ENCODE peak calls at places on chromosome 12, in eight cellular contexts. X is GM18507; P is NCI-H1417; K is nucleus accumbens; W is A673; S is body of pancreas; M is stimulated activated CD4-positive, alpha-beta T cell treated with anti-CD3 and anti-CD28 coated beads, Interleukin-1b, Interleukin-23, amount 100 ng/mL, for 24 hours; F is activated CD4-positive, alpha-beta T cell treated with anti-CD3 and anti-CD28 coated beads for 4 hours. R is an unnamed sample.

GRCh38 chr12:26555139-26555538 is 277.9 kb downstream of the ITPR2 start:
- DNase-seq in P (no peak), M (no peak), S (no peak), X (no peak), W (no peak), F (no peak), K (no peak), R (no peak)

GRCh38 chr12:97503073-97503472 is 40.5 kb downstream of the RMST start:
- DNase-seq in X (no peak), S (no peak), F (no peak), P (no peak), W (no peak), K (no peak), M (no peak), R (no peak)

GRCh38 chr12:65632131-65632855 is 192.0 kb upstream of the HMGA2 start:
- DNase-seq in P (no peak), K (no peak), F (no peak), S (no peak), X (no peak), M (no peak), W (no peak), R (no peak)

GRCh38 chr12:646303-647038 is 16.8 kb downstream of the NINJ2 start:
- DNase-seq in X (no peak), S (peak; percentile 26), M (no peak), F (no peak), P (no peak), K (no peak), W (no peak), R (no peak)

GRCh38 chr12:65495233-65495632 is 216.8 kb downstream of the MSRB3 start:
- DNase-seq in X (no peak), K (no peak), W (no peak), M (no peak), P (no peak), S (no peak), F (no peak), R (no peak)

GRCh38 chr12:88306471-88307069 is 164.5 kb downstream of the TMTC3 start:
- DNase-seq in F (no peak), X (no peak), M (no peak), K (no peak), P (no peak), S (no peak), W (no peak), R (no peak)

GRCh38 chr12:30925607-30926242 is 823 bp upstream of the TSPAN11 start:
- DNase-seq in K (no peak), X (no peak), S (no peak), F (no peak), W (no peak), P (no peak), M (no peak), R (no peak)

GRCh38 chr12:100077367-100077766 is 65.3 kb downstream of the BLTP3B start:
- DNase-seq in W (no peak), F (no peak), K (no peak), X (no peak), M (no peak), P (no peak), S (no peak), R (no peak)

GRCh38 chr12:113298861-113299545 is 35.9 kb downstream of the SLC8B1 start:
- DNase-seq in M (no peak), S (no peak), P (no peak), X (no peak), F (no peak), W (no peak), K (peak; percentile 65), R (no peak)

GRCh38 chr12:47715877-47716548 is 9.3 kb downstream of the ENDOU start:
- DNase-seq in W (no peak), X (no peak), F (no peak), P (no peak), M (no peak), S (no peak), K (no peak), R (no peak)

GRCh38 chr12:111616177-111616623 is 17.1 kb upstream of the ATXN2 start:
- DNase-seq in M (no peak), W (no peak), F (no peak), X (no peak), K (no peak), S (no peak), P (no peak), R (no peak)

GRCh38 chr12:9651265-9651729 is 18.2 kb upstream of the CLEC2D start:
- DNase-seq in W (no peak), P (no peak), F (no peak), X (no peak), S (no peak), M (no peak), K (no peak), R (no peak)

GRCh38 chr12:124852911-124853441 is 10.7 kb downstream of the SCARB1 start:
- DNase-seq in F (no peak), P (no peak), M (no peak), W (no peak), X (no peak), K (no peak), S (no peak), R (no peak)

GRCh38 chr12:130819681-130820080 is 19.4 kb downstream of the STX2 start:
- DNase-seq in X (no peak), S (no peak), W (no peak), K (no peak), P (no peak), M (no peak), F (no peak), R (no peak)

GRCh38 chr12:30420561-30420960 is 275.1 kb downstream of the IPO8 start:
- DNase-seq in F (no peak), W (no peak), K (no peak), X (no peak), M (no peak), S (no peak), P (no peak), R (no peak)

GRCh38 chr12:103962493-103962892 is 3.2 kb upstream of the TDG start:
- DNase-seq in M (no peak), K (no peak), S (no peak), X (no peak), W (no peak), P (no peak), F (no peak), R (no peak)

GRCh38 chr12:68223067-68223747 is 2.4 kb downstream of the IL26 start:
- DNase-seq in K (peak; percentile 63), W (peak; percentile 88), X (peak; percentile 35), F (peak; percentile 75), M (peak; percentile 50), P (peak; percentile 87), S (peak; percentile 89), R (peak; percentile 83)

GRCh38 chr12:98814254-98814653 is 169.2 kb downstream of the APAF1 start:
- DNase-seq in K (no peak), X (no peak), W (peak; percentile 97), M (no peak), S (no peak), P (no peak), F (no peak), R (no peak)

GRCh38 chr12:6224550-6224949 is 24.4 kb downstream of the CD9 start:
- DNase-seq in X (no peak), W (no peak), S (no peak), F (no peak), M (no peak), P (no peak), K (peak; percentile 84), R (no peak)

GRCh38 chr12:106774808-106775524 is 484 bp downstream of the RIC8B start:
- DNase-seq in F (peak; percentile 8), S (no peak), W (no peak), K (no peak), X (no peak), P (peak; percentile 57), M (no peak), R (no peak)

GRCh38 chr12:10705655-10706054 is 17.5 kb downstream of the YBX3 start:
- DNase-seq in W (no peak), S (no peak), X (no peak), K (no peak), M (no peak), F (no peak), P (no peak), R (no peak)

GRCh38 chr12:104414581-104415305 is 42.0 kb upstream of the CHST11 start:
- DNase-seq in M (no peak), S (no peak), K (no peak), W (no peak), X (no peak), P (no peak), F (no peak), R (no peak)

GRCh38 chr12:53725824-53726223 is 1.4 kb downstream of the CALCOCO1 start:
- DNase-seq in F (no peak), X (no peak), W (no peak), P (no peak), S (no peak), M (no peak), K (no peak), R (no peak)

GRCh38 chr12:43501705-43502104 is 50.3 kb downstream of the ADAMTS20 start:
- DNase-seq in F (no peak), X (no peak), P (peak; percentile 14), K (no peak), W (peak; percentile 41), S (no peak), M (no peak), R (peak; percentile 3)

GRCh38 chr12:23816394-23816851 is 133.0 kb downstream of the SOX5 start:
- DNase-seq in X (no peak), P (no peak), W (no peak), K (no peak), M (no peak), F (no peak), S (no peak), R (no peak)

GRCh38 chr12:49974677-49975369 is 2.1 kb downstream of the AQP6 start:
- DNase-seq in W (no peak), K (peak; percentile 72), S (no peak), X (no peak), F (no peak), P (no peak), M (no peak), R (no peak)

GRCh38 chr12:67740706-67741105 is 92.2 kb downstream of the DYRK2 start:
- DNase-seq in X (no peak), K (no peak), M (no peak), P (no peak), W (peak; percentile 30), F (no peak), S (no peak), R (peak; percentile 32)

GRCh38 chr12:18696971-18697602 is 40.7 kb downstream of the PLCZ1 start:
- DNase-seq in X (no peak), F (no peak), M (no peak), P (no peak), K (no peak), W (no peak), S (no peak), R (peak; percentile 9)

GRCh38 chr12:78164154-78164553 is 333.5 kb downstream of the NAV3 start:
- DNase-seq in F (no peak), X (no peak), K (no peak), W (no peak), P (no peak), S (no peak), M (no peak), R (no peak)

GRCh38 chr12:131901431-131902331 is 7.3 kb downstream of the ULK1 start:
- DNase-seq in P (no peak), W (no peak), M (no peak), K (no peak), S (peak; percentile 59), F (no peak), X (no peak), R (no peak)

GRCh38 chr12:6551496-6552139 is 4.2 kb downstream of the IFFO1 start:
- DNase-seq in S (no peak), W (no peak), X (no peak), F (no peak), K (no peak), M (no peak), P (no peak), R (no peak)

GRCh38 chr12:64824130-64824499 is 332 bp upstream of the TBC1D30 start:
- DNase-seq in P (no peak), M (no peak), F (no peak), X (no peak), S (no peak), K (no peak), W (no peak), R (no peak)

GRCh38 chr12:132259872-132260695 is 69.3 kb downstream of the GALNT9 start:
- DNase-seq in M (no peak), S (no peak), K (no peak), X (no peak), W (no peak), P (no peak), F (no peak), R (no peak)

GRCh38 chr12:93125126-93125525 is 196.0 kb upstream of the EEA1 start:
- DNase-seq in P (no peak), W (no peak), S (no peak), F (no peak), X (no peak), K (no peak), M (no peak), R (no peak)

R was measured in smooth muscle cell of the brain vasculature.